ENCODE peak calls at places on chromosome 16, in four cellular contexts. D, Q, F and G are unnamed samples.
A peak's percentile ranks its signal among the peaks of the same experiment; 100 is the strongest.

GRCh38 chr16:26542198-26542597 is 524.5 kb upstream of the C16orf82 start:
- DNase-seq in D (no peak), F (no peak), Q (no peak), G (no peak)

GRCh38 chr16:17416461-17417221 is 54.1 kb downstream of the XYLT1 start:
- DNase-seq in D (no peak), F (no peak), Q (no peak), G (no peak)

GRCh38 chr16:84503751-84504395 is 586 bp downstream of the MEAK7 start:
- DNase-seq in Q (no peak), D (no peak), F (no peak), G (no peak)

GRCh38 chr16:19884611-19885455 is at the start of gene GPRC5B:
- DNase-seq in F (no peak), D (no peak), Q (peak; percentile 92), G (no peak)

GRCh38 chr16:369866-370436 is 387 bp downstream of the MRPL28 start:
- DNase-seq in Q (no peak), D (no peak), F (no peak), G (no peak)

GRCh38 chr16:287981-288920 is 5.3 kb downstream of the PDIA2 start:
- DNase-seq in F (no peak), D (no peak), Q (no peak), G (no peak)

GRCh38 chr16:68079616-68080344 is 5.4 kb upstream of the NFATC3 start:
- DNase-seq in Q (peak; percentile 88), F (peak; percentile 97), D (no peak), G (no peak)

GRCh38 chr16:83606486-83607030 is 201.2 kb upstream of the HSBP1 start:
- DNase-seq in F (no peak), D (peak; percentile 12), Q (peak; percentile 24), G (no peak)

GRCh38 chr16:30358990-30359870 is 4.1 kb upstream of the CD2BP2 start:
- DNase-seq in F (no peak), Q (no peak), D (no peak), G (no peak)

GRCh38 chr16:80260906-80261311 is 279.9 kb upstream of the DYNLRB2 start:
- DNase-seq in F (no peak), D (no peak), Q (no peak), G (no peak)

GRCh38 chr16:57062329-57062728 is 30.1 kb upstream of the CPNE2 start:
- DNase-seq in Q (peak; percentile 40), D (no peak), F (peak; percentile 45), G (no peak)

GRCh38 chr16:12323007-12323699 is 346.6 kb downstream of the SNX29 start:
- DNase-seq in F (no peak), Q (no peak), D (no peak), G (no peak)
- TF ChIP-seq TCF7L2 in F (no peak), Q (no peak), D (no peak), G (no peak)

GRCh38 chr16:86932130-86932982 is 354.0 kb downstream of the FOXL1 start:
- DNase-seq in Q (no peak), F (no peak), D (no peak), G (no peak)
- H3K36me3 ChIP-seq in Q (no peaks in the 10 kb centered on the region), F (no peaks in the 10 kb centered on the region), D (no peaks in the 10 kb centered on the region), G (no peaks in the 10 kb centered on the region)

GRCh38 chr16:88926374-88926990 is 50.5 kb downstream of the CBFA2T3 start:
- DNase-seq in F (peak; percentile 28), D (peak; percentile 78), Q (no peak), G (no peak)
- H3K4me3 ChIP-seq in F (no peak overlapping the region), D (peak overlapping the region; percentile 33), Q (no peak overlapping the region), G (peak overlapping the region; percentile 36)

GRCh38 chr16:79175286-79176057 is 425.1 kb downstream of the MAF start:
- DNase-seq in Q (no peak), F (no peak), D (no peak), G (no peak)

GRCh38 chr16:79171504-79172240 is 428.9 kb downstream of the MAF start:
- DNase-seq in Q (no peak), D (no peak), F (no peak), G (no peak)

GRCh38 chr16:79173910-79174309 is 426.6 kb downstream of the MAF start:
- DNase-seq in D (no peak), F (no peak), Q (no peak), G (no peak)

GRCh38 chr16:79172306-79172705 is 428.2 kb downstream of the MAF start:
- DNase-seq in D (no peak), F (no peak), Q (no peak), G (no peak)

GRCh38 chr16:79173101-79173500 is 427.4 kb downstream of the MAF start:
- DNase-seq in D (no peak), F (no peak), Q (no peak), G (no peak)
- TF ChIP-seq TCF7L2 in D (no peak), F (no peak), Q (no peak), G (no peak)

GRCh38 chr16:3400779-3401688 is at the start of the genes ZNF174 and ZSCAN32:
- DNase-seq in Q (peak; percentile 98), F (peak; percentile 98), D (peak; percentile 97), G (peak; percentile 99)

GRCh38 chr16:3401719-3402397 is 843 bp downstream of the ZNF174 start:
- DNase-seq in F (peak; percentile 18), D (no peak), Q (peak; percentile 51), G (no peak)

DNA sequence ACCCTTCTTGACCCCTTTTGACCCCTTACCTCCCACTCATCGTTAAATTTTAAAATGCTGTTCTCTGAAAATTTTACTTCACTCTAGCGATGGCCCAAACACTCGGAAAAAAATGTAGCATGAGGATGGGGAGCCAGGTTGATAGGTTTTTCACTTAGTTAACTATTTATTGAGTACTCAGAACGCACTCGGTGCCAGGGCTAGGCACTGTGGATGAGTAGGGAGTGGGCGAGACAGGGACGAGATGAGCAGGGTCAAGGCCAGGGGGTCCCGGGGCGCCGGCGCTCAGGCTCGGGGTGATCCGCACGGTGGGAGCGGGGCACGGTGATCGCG is 392 bp downstream of the ZSCAN32 start:
- DNase-seq in F (no peak), D (no peak), Q (no peak), G (no peak)
- H3K36me3 ChIP-seq in F (peaks cover 2% of the 10 kb centered on the region), D (peaks cover 44% of the 10 kb centered on the region), Q (peaks cover 57% of the 10 kb centered on the region), G (peaks cover 6% of the 10 kb centered on the region)

GRCh38 chr16:90077240-90077756 is at the start of gene PRDM7:
- DNase-seq in F (peak; percentile 81), D (peak; percentile 99), Q (peak; percentile 100), G (peak; percentile 64)
- H3K4me3 ChIP-seq in F (no peak within 1 kb of the TSS), D (peak within 1 kb of the TSS; percentile 39), Q (peak within 1 kb of the TSS; percentile 38), G (peak within 1 kb of the TSS; percentile 51)